ENCODE peak calls at places on chromosomes 2 and 18, in eight cellular contexts. R is stimulated activated CD8-positive, alpha-beta memory T cell treated with anti-CD3 and anti-CD28 coated beads, Interleukin-7, amount 100 ng/mL, for 1 hour; C is brain microvascular endothelial cell; T is NCI-H2081; J is NCI-H226; O is tibial artery; V is stimulated activated CD4-positive, alpha-beta T cell treated with anti-CD3 and anti-CD28 coated beads, Interleukin-1b, Interleukin-23, amount 100 ng/mL, for 24 hours; A is cardiac septum. I is an unnamed sample.

GRCh38 chr2:54635554-54636152 is 87.8 kb upstream of the EML6 start:
- DNase-seq in R (no peak), C (no peak), T (no peak), J (no peak), O (no peak), V (no peak), A (no peak), I (no peak)

GRCh38 chr2:150482667-150483260 is 4.7 kb downstream of the RND3 start:
- DNase-seq in R (no peak), C (no peak), T (no peak), J (no peak), O (no peak), V (no peak), A (no peak), I (no peak)

GRCh38 chr2:43826305-43827250 is 12.1 kb downstream of the ABCG5 start:
- DNase-seq in R (no peak), C (no peak), T (no peak), J (no peak), O (no peak), V (no peak), A (no peak), I (no peak)

GRCh38 chr2:110906613-110907365 is 174.4 kb downstream of the ACOXL start:
- DNase-seq in R (no peak), C (no peak), T (no peak), J (no peak), O (no peak), V (no peak), A (no peak), I (no peak)

GRCh38 chr2:2840101-2840531 is 509.0 kb upstream of the MYT1L start:
- DNase-seq in R (no peak), C (no peak), T (no peak), J (no peak), O (no peak), V (no peak), A (peak; percentile 54), I (no peak)

GRCh38 chr2:204945376-204945775 is 400.1 kb downstream of the PARD3B start:
- DNase-seq in R (no peak), C (no peak), T (no peak), J (no peak), O (no peak), V (no peak), A (no peak), I (no peak)

GRCh38 chr2:207632575-207633492 is 7.6 kb upstream of the METTL21A start:
- DNase-seq in R (no peak), C (peak; percentile 43), T (no peak), J (peak; percentile 80), O (no peak), V (no peak), A (no peak), I (no peak)

GRCh38 chr2:154709215-154709614 is 10.7 kb downstream of the KCNJ3 start:
- DNase-seq in R (no peak), C (no peak), T (peak; percentile 49), J (no peak), O (no peak), V (no peak), A (no peak), I (no peak)

GRCh38 chr18:10839401-10839800 is 310.0 kb downstream of the PIEZO2 start:
- DNase-seq in R (no peak), C (no peak), T (no peak), J (no peak), O (no peak), V (no peak), A (no peak), I (no peak)

GRCh38 chr2:194328456-194328855 is 1328.6 kb upstream of the SLC39A10 start:
- DNase-seq in R (no peak), C (no peak), T (no peak), J (no peak), O (no peak), V (no peak), A (no peak), I (no peak)

GRCh38 chr2:229805559-229805958 is 91.2 kb upstream of the DNER start:
- DNase-seq in R (no peak), C (no peak), T (no peak), J (no peak), O (no peak), V (no peak), A (no peak), I (no peak)

GRCh38 chr18:48928787-48929186 is 22.0 kb downstream of the SMAD7 start:
- DNase-seq in R (peak; percentile 46), C (no peak), T (peak; percentile 56), J (no peak), O (peak; percentile 89), V (peak; percentile 36), A (peak; percentile 87), I (peak; percentile 83)

GRCh38 chr18:37460616-37461015 is 105.0 kb downstream of the CELF4 start:
- DNase-seq in R (no peak), C (no peak), T (no peak), J (no peak), O (no peak), V (no peak), A (no peak), I (no peak)

GRCh38 chr18:25886283-25886682 is 204.1 kb downstream of the SS18 start:
- DNase-seq in R (no peak), C (no peak), T (no peak), J (no peak), O (no peak), V (no peak), A (no peak), I (no peak)

I was measured in central memory CD8-positive, alpha-beta T cell.